ENCODE peak calls at places on chromosomes 11 and 22, in six cellular contexts. O is fibroblast of lung, L is left ventricle myocardium inferior, J is tibial nerve, H is lower lobe of right lung, F is pancreas. K is an unnamed sample.

GRCh38 chr11:4022669-4023068 is 71.9 kb upstream of the RRM1 start:
- DNase-seq in O (no peak), H (no peak), F (no peak), J (no peak), L (no peak), K (no peak)

GRCh38 chr11:109865558-109866186 is 227.5 kb upstream of the ZC3H12C start:
- DNase-seq in J (no peak), H (no peak), F (peak; percentile 11), L (peak; percentile 14), O (no peak), K (no peak)

GRCh38 chr22:46087816-46088277 is 62.5 kb upstream of the PPARA start:
- DNase-seq in H (peak; percentile 80), F (peak; percentile 95), L (peak; percentile 93), O (peak; percentile 94), J (peak; percentile 93), K (peak; percentile 97)

GRCh38 chr22:45521178-45521577 is 18.5 kb downstream of the FBLN1 start:
- DNase-seq in J (no peak), F (no peak), L (no peak), H (no peak), O (no peak), K (no peak)

GRCh38 chr11:111982019-111982464 is 43.2 kb upstream of the DLAT start:
- DNase-seq in L (no peak), O (peak; percentile 35), H (peak; percentile 75), F (peak; percentile 79), J (peak; percentile 21), K (no peak)

GRCh38 chr11:79845002-79845709 is 404.3 kb upstream of the TENM4 start:
- DNase-seq in J (no peak), F (no peak), O (no peak), L (no peak), H (no peak), K (no peak)

GRCh38 chr11:110379261-110379660 is 50.5 kb upstream of the FDX1 start:
- DNase-seq in O (no peak), H (no peak), F (no peak), J (no peak), L (no peak), K (no peak)

GRCh38 chr11:66328036-66328306 is 8.3 kb downstream of the RIN1 start:
- DNase-seq in L (no peak), H (no peak), J (no peak), F (no peak), O (no peak), K (no peak)

GRCh38 chr11:46285173-46285572 is 7.7 kb downstream of the CREB3L1 start:
- DNase-seq in J (no peak), F (peak; percentile 11), L (no peak), O (no peak), H (no peak), K (no peak)

GRCh38 chr11:92886243-92886905 is 83.1 kb upstream of the MTNR1B start:
- DNase-seq in J (no peak), H (no peak), L (no peak), O (peak; percentile 41), F (no peak), K (no peak)

GRCh38 chr11:72418834-72419560 is 15.3 kb downstream of the CLPB start:
- DNase-seq in H (no peak), L (no peak), J (no peak), F (no peak), O (no peak), K (no peak)

GRCh38 chr11:62694455-62695167 is 5.3 kb upstream of the LRRN4CL start:
- DNase-seq in F (peak; percentile 77), O (peak; percentile 71), J (peak; percentile 79), H (peak; percentile 76), L (peak; percentile 70), K (peak; percentile 19)

GRCh38 chr11:8638300-8638699 is 44.2 kb downstream of the TRIM66 start:
- DNase-seq in J (no peak), L (no peak), F (no peak), O (peak; percentile 63), H (no peak), K (no peak)

GRCh38 chr22:49827853-49828598 is at the start of gene BRD1:
- DNase-seq in J (no peak), H (peak; percentile 78), L (peak; percentile 70), F (peak; percentile 70), O (peak; percentile 69), K (no peak)

GRCh38 chr11:130124096-130124495 is 35.5 kb upstream of the ST14 start:
- DNase-seq in J (peak; percentile 55), H (peak; percentile 91), F (no peak), L (peak; percentile 65), O (peak; percentile 82), K (no peak)

GRCh38 chr22:44340271-44341239 is 27.8 kb upstream of the SHISAL1 start:
- DNase-seq in L (no peak), F (no peak), J (no peak), O (no peak), H (no peak), K (no peak)

GRCh38 chr22:48483764-48484528 is 1343.7 kb downstream of the BRD1 start:
- DNase-seq in O (no peak), J (no peak), F (no peak), L (no peak), H (peak; percentile 10), K (no peak)

GRCh38 chr11:32400196-32400595 is 35.1 kb downstream of the WT1 start:
- DNase-seq in H (no peak), F (no peak), L (no peak), J (no peak), O (peak; percentile 49), K (no peak)

GRCh38 chr11:11237433-11237832 is 115.6 kb downstream of the CSNK2A3 start:
- DNase-seq in J (no peak), O (no peak), L (no peak), F (no peak), H (no peak), K (no peak)

GRCh38 chr11:13663631-13664071 is 4.8 kb upstream of the FAR1 start:
- DNase-seq in F (no peak), H (no peak), L (no peak), J (no peak), O (peak; percentile 51), K (no peak)
- H3K27ac ChIP-seq in F (no peak overlapping the region), H (no peak overlapping the region), L (no peak overlapping the region), J (no peak overlapping the region), O (no peak overlapping the region), K (no peak overlapping the region)

GRCh38 chr22:43013355-43014061 is 1.4 kb downstream of the PACSIN2 start:
- DNase-seq in O (peak; percentile 41), J (no peak), L (no peak), H (no peak), F (no peak), K (no peak)

GRCh38 chr22:43014062-43014875 is 680 bp downstream of the PACSIN2 start:
- DNase-seq in F (peak; percentile 71), J (no peak), H (peak; percentile 73), L (peak; percentile 37), O (peak; percentile 29), K (no peak)

GRCh38 chr22:43015677-43016042 is 711 bp upstream of the PACSIN2 start:
- DNase-seq in H (no peak), O (no peak), F (no peak), J (no peak), L (no peak), K (no peak)

GRCh38 chr22:43017525-43018290 is 2.8 kb upstream of the PACSIN2 start:
- DNase-seq in J (no peak), H (peak; percentile 82), L (no peak), F (no peak), O (no peak), K (no peak)

DNA sequence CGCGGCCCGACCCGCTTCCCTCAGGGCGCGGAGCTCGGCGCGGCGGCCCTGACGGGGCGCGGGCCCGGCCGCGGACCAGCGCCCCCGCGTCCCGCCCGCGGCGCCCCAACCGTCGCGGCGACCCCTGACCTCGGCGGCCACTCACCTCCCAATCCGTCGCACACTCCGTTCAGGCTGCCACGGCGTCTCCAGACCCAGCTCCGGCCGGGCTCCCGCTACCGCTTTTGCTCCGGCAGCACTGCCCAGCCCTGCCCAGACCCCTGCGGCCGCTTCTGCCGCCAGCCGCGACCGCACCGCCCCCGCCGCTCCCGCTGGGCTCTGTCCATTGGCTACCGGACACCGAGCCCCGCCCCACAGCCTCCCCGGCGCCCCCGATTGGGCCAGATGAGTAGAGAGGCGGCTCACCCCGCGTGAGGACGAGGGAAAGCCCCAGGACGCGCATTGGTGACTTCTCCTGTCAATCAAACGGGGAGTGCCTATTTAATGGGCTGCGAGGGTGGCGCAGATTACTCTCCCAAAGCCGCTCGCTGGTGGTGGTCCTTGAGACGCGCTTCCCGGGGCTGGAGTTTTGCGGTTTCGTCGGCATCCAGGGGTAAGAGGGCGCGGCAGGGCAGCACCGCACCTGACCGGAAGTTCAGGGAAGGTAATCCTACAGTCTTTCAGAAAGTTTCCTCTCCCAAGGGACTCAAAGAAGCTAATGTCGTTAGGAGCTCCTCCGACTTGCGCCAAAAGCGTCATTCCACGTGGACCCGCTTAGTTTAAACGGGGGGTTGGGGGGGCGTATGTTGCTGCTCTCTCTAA is at the start of gene PACSIN2:
- DNase-seq in H (peak; percentile 99), J (peak; percentile 99), L (peak; percentile 100), O (peak; percentile 98), F (peak; percentile 99), K (peak; percentile 98)
- H3K27ac ChIP-seq in H (peak within 1 kb of the TSS; percentile 77), J (peak within 1 kb of the TSS; percentile 78), L (peak within 1 kb of the TSS; percentile 82), O (peak within 1 kb of the TSS; percentile 73), F (peak within 1 kb of the TSS; percentile 73), K (no peak within 1 kb of the TSS)

DNA sequence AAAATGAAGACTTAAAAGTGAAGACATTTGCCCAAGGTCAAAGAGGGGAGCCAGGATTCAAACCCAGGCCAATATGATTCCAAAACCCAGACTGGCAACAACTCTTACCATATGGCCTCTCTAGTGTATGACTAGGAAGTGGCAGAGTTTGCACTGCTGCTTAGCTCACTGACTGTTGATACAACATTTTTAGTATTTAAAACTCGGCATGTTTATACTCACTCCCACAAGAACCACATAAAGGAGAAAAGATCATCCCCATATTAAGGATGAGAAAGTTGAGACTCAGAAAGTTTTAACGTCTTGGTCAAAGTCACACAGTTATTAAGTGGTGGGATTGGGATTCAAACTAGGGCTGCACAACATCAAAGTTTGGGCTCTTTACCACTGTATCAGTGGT is 81.7 kb downstream of the CCDC34 start:
- DNase-seq in H (no peak), F (no peak), L (no peak), O (peak; percentile 57), J (no peak), K (no peak)
- H3K27ac ChIP-seq in H (no peak overlapping the region), F (no peak overlapping the region), L (peak overlapping the region; percentile 61), O (no peak overlapping the region), J (no peak overlapping the region), K (no peak overlapping the region)

GRCh38 chr22:29628982-29629381 is 25.5 kb downstream of the NF2 start:
- DNase-seq in L (no peak), H (no peak), O (no peak), F (no peak), J (no peak), K (no peak)

GRCh38 chr22:29625090-29625825 is 21.8 kb downstream of the NF2 start:
- DNase-seq in L (no peak), F (peak; percentile 44), O (peak; percentile 85), J (peak; percentile 31), H (peak; percentile 62), K (peak; percentile 51)

GRCh38 chr22:29629382-29630179 is 26.1 kb downstream of the NF2 start:
- DNase-seq in F (no peak), H (no peak), L (no peak), O (no peak), J (no peak), K (no peak)

GRCh38 chr22:29626497-29627195 is 23.2 kb downstream of the NF2 start:
- DNase-seq in L (no peak), F (no peak), J (no peak), H (no peak), O (peak; percentile 94), K (no peak)

DNA sequence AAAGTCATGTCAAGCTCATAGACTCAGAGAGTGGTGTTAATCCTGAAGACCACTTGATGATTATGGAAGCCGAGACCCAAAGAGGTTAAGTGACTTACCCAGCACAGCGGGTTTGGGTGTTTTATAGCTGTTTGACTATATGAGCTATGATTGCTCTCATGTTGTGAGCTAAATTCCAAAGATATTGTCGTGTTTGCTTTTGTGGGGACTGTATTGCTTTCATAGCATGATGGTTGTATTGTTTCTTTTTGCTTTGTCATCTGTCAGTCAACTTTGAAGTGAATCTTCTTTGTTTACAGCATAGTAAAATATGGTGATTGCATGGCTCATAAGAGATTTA is 23.7 kb downstream of the NF2 start:
- DNase-seq in H (no peak), J (no peak), O (no peak), F (no peak), L (no peak), K (no peak)
- H3K27ac ChIP-seq in H (no peak overlapping the region), J (no peak overlapping the region), O (peak overlapping the region; percentile 43), F (no peak overlapping the region), L (no peak overlapping the region), K (no peak overlapping the region)

K was measured in caudate nucleus.